ENCODE peak calls at places on chromosomes 2 and 18, in nine cellular contexts. One of them, this sample, is unnamed.

GRCh38 chr2:157761520-157761919 is 114.6 kb downstream of the ACVR1 start:
- DNase-seq in A549: no peak
- DNase-seq in K562: no peak
- DNase-seq in HepG2: no peak
- DNase-seq in HCT116: no peak
- DNase-seq in Panc1: no peak
- DNase-seq in GM23338: peak
- DNase-seq in HL-60: no peak
- DNase-seq in SK-N-SH: no peak
- DNase-seq in this sample: no peak

GRCh38 chr18:13414102-13414501 is 195.5 kb downstream of the LDLRAD4 start:
- DNase-seq in A549: no peak
- DNase-seq in K562: no peak
- DNase-seq in HepG2: no peak
- DNase-seq in HCT116: no peak
- DNase-seq in Panc1: no peak
- DNase-seq in GM23338: no peak
- DNase-seq in HL-60: no peak
- DNase-seq in SK-N-SH: no peak
- DNase-seq in this sample: no peak

GRCh38 chr18:39751161-39751560 is 2185.6 kb upstream of the CELF4 start:
- DNase-seq in A549: no peak
- DNase-seq in K562: no peak
- DNase-seq in HepG2: no peak
- DNase-seq in HCT116: no peak
- DNase-seq in Panc1: no peak
- DNase-seq in GM23338: no peak
- DNase-seq in HL-60: no peak
- DNase-seq in SK-N-SH: no peak
- DNase-seq in this sample: no peak

GRCh38 chr2:4219571-4219970 is 516.2 kb downstream of the DCDC2C start:
- DNase-seq in A549: no peak
- DNase-seq in K562: no peak
- DNase-seq in HepG2: no peak
- DNase-seq in HCT116: no peak
- DNase-seq in Panc1: no peak
- DNase-seq in GM23338: no peak
- DNase-seq in HL-60: no peak
- DNase-seq in SK-N-SH: no peak
- DNase-seq in this sample: no peak

GRCh38 chr2:67858886-67859285 is 203.9 kb downstream of the C1D start:
- DNase-seq in A549: no peak
- DNase-seq in K562: no peak
- DNase-seq in HepG2: no peak
- DNase-seq in HCT116: no peak
- DNase-seq in Panc1: no peak
- DNase-seq in GM23338: no peak
- DNase-seq in HL-60: no peak
- DNase-seq in SK-N-SH: no peak
- DNase-seq in this sample: no peak

GRCh38 chr18:435940-436339 is 64.6 kb downstream of the COLEC12 start:
- DNase-seq in A549: no peak
- DNase-seq in K562: no peak
- DNase-seq in HepG2: no peak
- DNase-seq in HCT116: no peak
- DNase-seq in Panc1: no peak
- DNase-seq in GM23338: no peak
- DNase-seq in HL-60: no peak
- DNase-seq in SK-N-SH: no peak
- DNase-seq in this sample: no peak

GRCh38 chr18:7021994-7022840 is 95.4 kb downstream of the LAMA1 start:
- DNase-seq in A549: peak
- DNase-seq in K562: peak
- DNase-seq in HepG2: peak
- DNase-seq in HCT116: peak
- DNase-seq in Panc1: peak
- DNase-seq in GM23338: no peak
- DNase-seq in HL-60: peak
- DNase-seq in SK-N-SH: peak
- DNase-seq in this sample: no peak

GRCh38 chr2:20491739-20492531 is 45.1 kb downstream of the RHOB start:
- DNase-seq in A549: peak
- DNase-seq in K562: peak
- DNase-seq in HepG2: peak
- DNase-seq in HCT116: peak
- DNase-seq in Panc1: no peak
- DNase-seq in GM23338: no peak
- DNase-seq in HL-60: no peak
- DNase-seq in SK-N-SH: peak
- DNase-seq in this sample: no peak

GRCh38 chr2:160952462-160952861 is 207.8 kb upstream of the TANK start:
- DNase-seq in A549: no peak
- DNase-seq in K562: no peak
- DNase-seq in HepG2: no peak
- DNase-seq in HCT116: no peak
- DNase-seq in Panc1: no peak
- DNase-seq in GM23338: no peak
- DNase-seq in HL-60: no peak
- DNase-seq in SK-N-SH: no peak
- DNase-seq in this sample: no peak

GRCh38 chr2:27123302-27124150 is at the start of gene ABHD1:
- DNase-seq in A549: peak
- DNase-seq in K562: peak
- DNase-seq in HepG2: peak
- DNase-seq in HCT116: no peak
- DNase-seq in Panc1: no peak
- DNase-seq in GM23338: peak
- DNase-seq in HL-60: no peak
- DNase-seq in SK-N-SH: peak
- DNase-seq in this sample: no peak

GRCh38 chr2:179031731-179032408 is 18.1 kb downstream of the CCDC141 start:
- DNase-seq in A549: no peak
- DNase-seq in K562: no peak
- DNase-seq in HepG2: no peak
- DNase-seq in HCT116: no peak
- DNase-seq in Panc1: no peak
- DNase-seq in GM23338: peak
- DNase-seq in HL-60: no peak
- DNase-seq in SK-N-SH: no peak
- DNase-seq in this sample: peak

GRCh38 chr2:232979871-232980461 is 33.1 kb downstream of the NGEF start:
- DNase-seq in A549: peak
- DNase-seq in K562: no peak
- DNase-seq in HepG2: peak
- DNase-seq in HCT116: peak
- DNase-seq in Panc1: peak
- DNase-seq in GM23338: no peak
- DNase-seq in HL-60: no peak
- DNase-seq in SK-N-SH: no peak
- DNase-seq in this sample: no peak

GRCh38 chr2:47189635-47190034 is 34.5 kb upstream of the STPG4 start:
- DNase-seq in A549: peak
- DNase-seq in K562: no peak
- DNase-seq in HepG2: no peak
- DNase-seq in HCT116: no peak
- DNase-seq in Panc1: no peak
- DNase-seq in GM23338: no peak
- DNase-seq in HL-60: no peak
- DNase-seq in SK-N-SH: no peak
- DNase-seq in this sample: no peak

GRCh38 chr2:121977326-121977725 is 221.9 kb downstream of the TSN start:
- DNase-seq in A549: no peak
- DNase-seq in K562: no peak
- DNase-seq in HepG2: no peak
- DNase-seq in HCT116: no peak
- DNase-seq in Panc1: no peak
- DNase-seq in GM23338: no peak
- DNase-seq in HL-60: no peak
- DNase-seq in SK-N-SH: no peak
- DNase-seq in this sample: no peak

GRCh38 chr2:20939786-20940480 is 103.9 kb downstream of the APOB start:
- DNase-seq in A549: no peak
- DNase-seq in K562: no peak
- DNase-seq in HepG2: no peak
- DNase-seq in HCT116: no peak
- DNase-seq in Panc1: no peak
- DNase-seq in GM23338: no peak
- DNase-seq in HL-60: no peak
- DNase-seq in SK-N-SH: no peak
- DNase-seq in this sample: no peak

GRCh38 chr2:25521665-25522387 is 151.6 kb downstream of the DTNB start:
- DNase-seq in A549: peak
- DNase-seq in K562: peak
- DNase-seq in HepG2: peak
- DNase-seq in HCT116: peak
- DNase-seq in Panc1: peak
- DNase-seq in GM23338: peak
- DNase-seq in HL-60: no peak
- DNase-seq in SK-N-SH: peak
- DNase-seq in this sample: peak

GRCh38 chr18:73944715-73945114 is 202.9 kb downstream of the FBXO15 start:
- DNase-seq in A549: no peak
- DNase-seq in K562: no peak
- DNase-seq in HepG2: no peak
- DNase-seq in HCT116: no peak
- DNase-seq in Panc1: no peak
- DNase-seq in GM23338: no peak
- DNase-seq in HL-60: no peak
- DNase-seq in SK-N-SH: no peak
- DNase-seq in this sample: no peak

GRCh38 chr18:73942956-73943355 is 204.7 kb downstream of the FBXO15 start:
- DNase-seq in A549: no peak
- DNase-seq in K562: no peak
- DNase-seq in HepG2: no peak
- DNase-seq in HCT116: no peak
- DNase-seq in Panc1: no peak
- DNase-seq in GM23338: no peak
- DNase-seq in HL-60: no peak
- DNase-seq in SK-N-SH: no peak
- DNase-seq in this sample: no peak

GRCh38 chr18:73940721-73941120 is 206.9 kb downstream of the FBXO15 start:
- DNase-seq in A549: no peak
- DNase-seq in K562: no peak
- DNase-seq in HepG2: no peak
- DNase-seq in HCT116: no peak
- DNase-seq in Panc1: no peak
- DNase-seq in GM23338: no peak
- DNase-seq in HL-60: no peak
- DNase-seq in SK-N-SH: no peak
- DNase-seq in this sample: no peak

GRCh38 chr18:73943763-73944162 is 203.9 kb downstream of the FBXO15 start:
- DNase-seq in A549: no peak
- DNase-seq in K562: no peak
- DNase-seq in HepG2: no peak
- DNase-seq in HCT116: no peak
- DNase-seq in Panc1: no peak
- DNase-seq in GM23338: no peak
- DNase-seq in HL-60: no peak
- DNase-seq in SK-N-SH: no peak
- DNase-seq in this sample: no peak

GRCh38 chr18:73942081-73942625 is 205.5 kb downstream of the FBXO15 start:
- DNase-seq in A549: no peak
- DNase-seq in K562: no peak
- DNase-seq in HepG2: no peak
- DNase-seq in HCT116: no peak
- DNase-seq in Panc1: no peak
- DNase-seq in GM23338: no peak
- DNase-seq in HL-60: no peak
- DNase-seq in SK-N-SH: no peak
- DNase-seq in this sample: no peak
- TF ChIP-seq REST in A549: no peak
- TF ChIP-seq REST in K562: no peak
- TF ChIP-seq REST in HepG2: no peak
- TF ChIP-seq REST in HCT116: no peak
- TF ChIP-seq REST in Panc1: no peak
- TF ChIP-seq REST in GM23338: no peak
- TF ChIP-seq REST in HL-60: no peak
- TF ChIP-seq REST in SK-N-SH: no peak
- TF ChIP-seq REST in this sample: no peak

DNA sequence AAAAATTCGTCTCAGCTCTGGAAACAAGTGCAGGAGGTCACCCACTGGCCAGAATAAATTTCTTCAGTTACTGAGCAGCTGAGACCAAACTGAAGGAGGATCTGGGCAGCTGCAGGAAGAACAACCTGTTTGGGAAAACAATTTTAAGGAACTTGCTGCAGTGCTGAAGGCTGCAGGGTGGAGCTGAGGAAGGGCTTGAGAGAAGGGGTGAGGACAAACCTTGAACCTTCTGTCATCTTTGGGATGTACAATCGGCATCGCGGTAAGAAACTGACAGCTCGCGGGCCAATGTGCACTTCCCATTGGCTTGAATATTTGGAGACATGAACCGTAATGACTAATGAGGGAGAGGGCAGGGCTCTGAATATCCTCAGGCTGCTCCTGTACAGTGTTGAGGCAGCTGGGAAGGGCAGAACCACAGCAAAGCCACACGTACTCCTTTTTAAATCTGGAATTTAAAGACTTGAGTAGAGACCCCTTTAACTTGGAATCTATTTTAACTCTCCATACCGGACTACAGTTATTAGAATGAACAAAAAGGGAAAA is 90.3 kb downstream of the TACR1 start:
- DNase-seq in A549: no peak
- DNase-seq in K562: no peak
- DNase-seq in HepG2: no peak
- DNase-seq in HCT116: no peak
- DNase-seq in Panc1: no peak
- DNase-seq in GM23338: no peak
- DNase-seq in HL-60: no peak
- DNase-seq in SK-N-SH: no peak
- DNase-seq in this sample: no peak
- TF ChIP-seq REST in A549: no peak
- TF ChIP-seq REST in K562: no peak
- TF ChIP-seq REST in HepG2: no peak
- TF ChIP-seq REST in HCT116: no peak
- TF ChIP-seq REST in Panc1: no peak
- TF ChIP-seq REST in GM23338: no peak
- TF ChIP-seq REST in HL-60: no peak
- TF ChIP-seq REST in SK-N-SH: no peak
- TF ChIP-seq REST in this sample: no peak

DNA sequence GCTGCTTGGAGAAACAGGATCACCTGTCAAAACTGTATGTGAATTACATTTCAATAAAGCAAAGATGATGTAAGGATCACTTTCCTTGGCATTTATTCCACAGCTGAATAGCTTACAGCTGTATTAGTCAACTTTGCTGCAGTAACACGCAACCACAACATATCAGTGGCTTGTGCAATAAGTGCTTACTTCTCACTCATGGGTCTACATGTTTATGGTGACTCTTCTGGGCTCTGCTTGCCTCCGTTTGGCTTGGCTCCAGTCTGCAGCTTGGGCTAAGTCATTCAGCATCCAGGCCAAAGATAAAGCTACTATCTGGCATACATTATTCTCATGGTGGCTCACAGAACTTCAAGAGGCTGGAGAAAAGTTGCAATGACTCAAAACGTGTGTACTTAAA is 355.0 kb downstream of the RNF144A start:
- DNase-seq in A549: no peak
- DNase-seq in K562: no peak
- DNase-seq in HepG2: no peak
- DNase-seq in HCT116: no peak
- DNase-seq in Panc1: no peak
- DNase-seq in GM23338: no peak
- DNase-seq in HL-60: no peak
- DNase-seq in SK-N-SH: no peak
- DNase-seq in this sample: no peak
- TF ChIP-seq REST in A549: no peak
- TF ChIP-seq REST in K562: no peak
- TF ChIP-seq REST in HepG2: no peak
- TF ChIP-seq REST in HCT116: no peak
- TF ChIP-seq REST in Panc1: no peak
- TF ChIP-seq REST in GM23338: no peak
- TF ChIP-seq REST in HL-60: no peak
- TF ChIP-seq REST in SK-N-SH: no peak
- TF ChIP-seq REST in this sample: no peak

GRCh38 chr2:240459401-240460242 is 24.2 kb downstream of the GPC1 start:
- DNase-seq in A549: no peak
- DNase-seq in K562: no peak
- DNase-seq in HepG2: no peak
- DNase-seq in HCT116: no peak
- DNase-seq in Panc1: no peak
- DNase-seq in GM23338: no peak
- DNase-seq in HL-60: no peak
- DNase-seq in SK-N-SH: no peak
- DNase-seq in this sample: no peak
- TF ChIP-seq REST in A549: no peak
- TF ChIP-seq REST in K562: no peak
- TF ChIP-seq REST in HepG2: no peak
- TF ChIP-seq REST in HCT116: no peak
- TF ChIP-seq REST in Panc1: no peak
- TF ChIP-seq REST in GM23338: no peak
- TF ChIP-seq REST in HL-60: no peak
- TF ChIP-seq REST in SK-N-SH: no peak
- TF ChIP-seq REST in this sample: no peak

This sample was measured in GM12878.